ENCODE peak calls at places on chromosome 10, in seven cellular contexts. V, E, D, O, B, R and A are unnamed samples. For H3K4me1, the result is how much of the 10 kb centered on the place peaks cover.

GRCh38 chr10:132838346-132838970 is 52.5 kb upstream of the NKX6-2 start:
- DNase-seq in V (no peak), D (no peak), R (no peak), O (no peak), E (no peak), B (no peak), A (no peak)

GRCh38 chr10:48884337-48885045 is 55.1 kb downstream of the LRRC18 start:
- DNase-seq in B (no peak), O (no peak), R (no peak), D (no peak), E (no peak), V (no peak), A (no peak)

GRCh38 chr10:68560201-68560915 is at the start of gene TET1:
- DNase-seq in D (peak), E (peak), O (peak), R (peak), V (peak), B (peak), A (no peak)

GRCh38 chr10:12729885-12730284 is 271.6 kb downstream of the CCDC3 start:
- DNase-seq in R (no peak), E (peak), V (no peak), O (no peak), B (no peak), D (no peak), A (no peak)

GRCh38 chr10:17144757-17145156 is 15.1 kb upstream of the CUBN start:
- DNase-seq in D (peak), V (no peak), R (no peak), E (no peak), O (peak), B (no peak), A (no peak)

GRCh38 chr10:130146042-130146441 is 9.9 kb downstream of the GLRX3 start:
- DNase-seq in D (no peak), E (no peak), B (no peak), R (no peak), O (no peak), V (no peak), A (no peak)

GRCh38 chr10:29612657-29613056 is 22.1 kb downstream of the SVIL start:
- DNase-seq in O (no peak), E (no peak), D (no peak), B (no peak), V (no peak), R (no peak), A (no peak)

GRCh38 chr10:30041394-30042105 is 17.8 kb downstream of the JCAD start:
- DNase-seq in O (no peak), B (no peak), V (no peak), E (no peak), R (no peak), D (no peak), A (no peak)

GRCh38 chr10:93452143-93452542 is 30.0 kb downstream of the MYOF start:
- DNase-seq in O (no peak), D (peak), R (no peak), V (no peak), B (no peak), E (no peak), A (no peak)

GRCh38 chr10:472241-472910 is 217.1 kb downstream of the DIP2C start:
- DNase-seq in V (no peak), B (no peak), O (no peak), R (no peak), E (no peak), D (no peak), A (no peak)

GRCh38 chr10:91887075-91887899 is 22.0 kb downstream of the FGFBP3 start:
- DNase-seq in V (no peak), E (peak), R (no peak), O (peak), D (peak), B (peak), A (no peak)

GRCh38 chr10:43251664-43252165 is 15.2 kb downstream of the RASGEF1A start:
- DNase-seq in B (no peak), V (peak), D (no peak), O (no peak), E (no peak), R (no peak), A (no peak)

GRCh38 chr10:5040010-5040635 is 36.5 kb upstream of the AKR1C2 start:
- DNase-seq in V (no peak), O (no peak), E (no peak), B (no peak), R (no peak), D (no peak), A (no peak)

GRCh38 chr10:78741541-78741940 is 327.2 kb upstream of the ZMIZ1 start:
- DNase-seq in D (peak), B (no peak), V (no peak), O (no peak), R (no peak), E (no peak), A (no peak)

GRCh38 chr10:120689766-120690539 is 161.2 kb upstream of the WDR11 start:
- DNase-seq in D (peak), R (no peak), V (no peak), B (no peak), O (peak), E (no peak), A (no peak)

GRCh38 chr10:84606428-84606827 is 278.0 kb downstream of the CCSER2 start:
- DNase-seq in E (no peak), O (no peak), V (no peak), B (no peak), R (no peak), D (no peak), A (no peak)

GRCh38 chr10:110504111-110504735 is 6.5 kb downstream of the DUSP5 start:
- DNase-seq in R (no peak), B (no peak), O (peak), E (no peak), V (no peak), D (peak), A (peak)
- H3K4me1 ChIP-seq in R (under half), B (half or more), O (half or more), E (under half), V (under half), D (under half), A (under half)

GRCh38 chr10:73965890-73966768 is 31.8 kb upstream of the VCL start:
- DNase-seq in E (peak), D (peak), B (peak), O (peak), R (peak), V (no peak), A (no peak)
- H3K4me3 ChIP-seq in E (peak), D (no peak), B (peak), O (peak), R (peak), V (no peak), A (no peak)

DNA sequence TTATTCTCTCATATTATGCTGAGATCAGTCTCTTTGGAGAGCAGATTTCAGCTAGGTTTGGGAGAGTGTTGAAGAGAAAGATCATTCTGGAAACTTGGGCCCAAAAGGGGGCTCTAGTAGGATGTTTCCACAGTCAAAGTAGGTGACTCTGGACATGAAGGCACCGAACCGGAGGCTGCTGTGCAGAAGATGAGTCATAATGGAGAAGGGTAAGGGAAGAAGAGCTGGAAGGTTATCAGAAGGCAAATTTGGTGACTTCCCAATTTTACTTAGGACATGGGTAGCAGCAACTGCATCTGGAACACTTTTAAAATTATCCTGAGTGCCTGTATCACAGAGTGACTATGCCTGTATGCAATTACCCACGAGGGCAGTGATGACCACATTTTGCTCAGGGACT is 38.8 kb downstream of the PIK3AP1 start:
- DNase-seq in D (no peak), O (no peak), E (no peak), R (no peak), B (no peak), V (no peak), A (no peak)
- H3K27ac ChIP-seq in D (no peak), O (no peak), E (no peak), R (no peak), B (no peak), V (no peak), A (no peak)

DNA sequence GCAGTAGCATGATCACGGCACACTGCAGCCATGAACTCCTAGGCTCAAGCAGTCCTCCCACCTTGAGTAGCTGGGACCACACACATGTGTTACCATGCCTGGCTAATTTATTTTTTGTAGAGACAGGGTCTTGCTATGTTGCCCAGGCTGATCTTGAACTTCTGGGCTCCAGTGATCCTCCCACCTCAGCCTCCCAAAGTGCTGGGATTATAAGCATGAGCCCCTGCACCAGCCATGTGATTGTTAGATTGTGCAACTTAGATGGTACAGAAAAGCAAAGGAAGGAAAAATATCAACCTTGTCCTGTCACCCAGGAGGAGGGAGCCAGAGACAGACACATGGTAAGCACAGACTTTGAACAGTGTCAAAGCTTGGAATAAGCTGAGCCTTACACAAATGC is 73.5 kb downstream of the CCNY start:
- DNase-seq in B (no peak), V (no peak), E (no peak), D (no peak), R (no peak), O (no peak), A (no peak)
- H3K4me1 ChIP-seq in B (under half), V (under half), E (under half), D (under half), R (under half), O (half or more), A (under half)

GRCh38 chr10:59872892-59873463 is 33.4 kb downstream of the CCDC6 start:
- DNase-seq in R (no peak), V (no peak), D (peak), O (peak), B (no peak), E (no peak), A (no peak)

GRCh38 chr10:59870152-59870551 is 36.2 kb downstream of the CCDC6 start:
- DNase-seq in B (no peak), O (no peak), D (no peak), E (no peak), R (no peak), V (no peak), A (no peak)

GRCh38 chr10:59876695-59877094 is 29.7 kb downstream of the CCDC6 start:
- DNase-seq in D (peak), O (no peak), E (no peak), V (no peak), R (no peak), B (no peak), A (no peak)

GRCh38 chr10:59877191-59877671 is 29.1 kb downstream of the CCDC6 start:
- DNase-seq in E (no peak), V (no peak), R (no peak), B (no peak), O (peak), D (peak), A (no peak)

DNA sequence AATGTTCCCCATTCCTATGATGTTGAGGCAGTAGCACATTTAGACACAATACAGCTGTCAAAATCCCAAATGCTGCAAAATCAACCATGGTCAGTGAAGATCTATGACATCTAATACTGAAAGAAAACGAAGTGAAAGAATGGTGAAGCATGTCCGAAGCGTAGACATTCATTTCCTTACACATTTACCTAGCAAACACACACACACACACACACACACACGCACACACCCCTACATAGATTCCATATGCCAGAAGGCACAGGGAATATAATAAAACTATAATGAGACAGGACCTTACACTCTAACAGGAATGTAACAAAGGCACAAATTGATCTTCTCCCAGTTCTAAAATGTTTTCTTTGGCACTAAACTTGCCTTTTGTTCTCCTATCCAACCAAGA is 32.4 kb downstream of the CCDC6 start:
- DNase-seq in V (no peak), E (no peak), B (no peak), D (no peak), O (no peak), R (no peak), A (no peak)
- H3K4me3 ChIP-seq in V (no peak), E (no peak), B (no peak), D (no peak), O (no peak), R (no peak), A (no peak)

DNA sequence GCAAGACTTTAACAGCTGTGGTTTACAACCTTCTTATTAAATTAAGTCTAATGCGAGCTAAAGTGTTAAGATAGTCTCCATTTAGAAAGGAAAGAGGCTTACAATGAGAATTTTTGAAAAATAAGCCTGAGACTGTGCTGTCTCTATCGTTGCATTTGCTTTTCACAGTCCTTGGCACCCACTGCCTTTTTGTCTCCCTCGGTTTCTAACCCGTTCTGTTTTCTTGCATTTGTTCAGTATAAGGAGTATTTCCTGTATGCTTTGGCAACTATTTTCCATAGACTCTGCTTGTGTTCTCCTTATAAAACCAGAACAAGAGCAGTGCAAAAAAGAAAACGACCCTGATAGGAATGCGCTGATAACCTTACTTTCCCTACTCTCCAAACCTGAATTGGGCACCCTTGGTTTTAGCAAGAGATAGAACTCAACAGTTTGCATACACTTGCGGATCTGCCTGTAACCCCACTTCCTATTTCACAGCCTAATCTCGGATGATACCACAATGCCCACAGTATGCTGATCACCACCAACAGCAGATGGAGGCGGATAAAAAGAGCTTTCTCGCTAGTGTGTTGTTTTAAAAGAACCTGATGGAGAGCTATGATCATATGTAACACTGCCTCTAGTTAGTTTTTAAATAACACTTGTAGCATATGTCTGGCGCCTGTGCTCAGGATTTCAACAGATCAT is 1.5 kb upstream of the ARHGAP12 start:
- DNase-seq in V (no peak), B (no peak), R (no peak), D (no peak), O (peak), E (no peak), A (peak)
- H3K27ac ChIP-seq in V (peak), B (peak), R (peak), D (peak), O (peak), E (no peak), A (peak)